ENCODE peak calls at places on chromosomes 13 and 19, in five cellular contexts. One of them, this sample, is unnamed.

GRCh38 chr13:99883805-99884204 is 87.8 kb downstream of the ZIC5 start:
- DNase-seq in GM12878: no peak
- DNase-seq in SK-N-SH: no peak
- DNase-seq in K562: no peak
- DNase-seq in HepG2: no peak
- DNase-seq in this sample: no peak

GRCh38 chr13:80000679-80001509 is 340.0 kb downstream of the SPRY2 start:
- DNase-seq in GM12878: no peak
- DNase-seq in SK-N-SH: no peak
- DNase-seq in K562: no peak
- DNase-seq in HepG2: no peak
- DNase-seq in this sample: no peak

GRCh38 chr19:16216744-16217670 is 19.3 kb downstream of the AP1M1 start:
- DNase-seq in GM12878: no peak
- DNase-seq in SK-N-SH: peak
- DNase-seq in K562: no peak
- DNase-seq in HepG2: no peak
- DNase-seq in this sample: no peak

GRCh38 chr19:18320865-18321728 is 1.8 kb downstream of the LSM4 start:
- DNase-seq in GM12878: no peak
- DNase-seq in SK-N-SH: no peak
- DNase-seq in K562: peak
- DNase-seq in HepG2: no peak
- DNase-seq in this sample: no peak

GRCh38 chr19:51181377-51181912 is 39.3 kb downstream of the SIGLEC7 start:
- DNase-seq in GM12878: no peak
- DNase-seq in SK-N-SH: no peak
- DNase-seq in K562: no peak
- DNase-seq in HepG2: no peak
- DNase-seq in this sample: no peak

GRCh38 chr19:40419066-40419612 is 6.0 kb upstream of the PRX start:
- DNase-seq in GM12878: no peak
- DNase-seq in SK-N-SH: no peak
- DNase-seq in K562: no peak
- DNase-seq in HepG2: no peak
- DNase-seq in this sample: no peak

GRCh38 chr13:39605677-39606320 is 2.8 kb upstream of the LHFPL6 start:
- DNase-seq in GM12878: no peak
- DNase-seq in SK-N-SH: no peak
- DNase-seq in K562: no peak
- DNase-seq in HepG2: no peak
- DNase-seq in this sample: no peak

GRCh38 chr13:77351326-77351725 is 24.4 kb upstream of the MYCBP2 start:
- DNase-seq in GM12878: no peak
- DNase-seq in SK-N-SH: no peak
- DNase-seq in K562: no peak
- DNase-seq in HepG2: no peak
- DNase-seq in this sample: peak

GRCh38 chr13:112343591-112343990 is 32.6 kb upstream of the SPACA7 start:
- DNase-seq in GM12878: no peak
- DNase-seq in SK-N-SH: no peak
- DNase-seq in K562: no peak
- DNase-seq in HepG2: no peak
- DNase-seq in this sample: no peak

GRCh38 chr13:51032831-51033230 is 78.2 kb downstream of the C13orf42 start:
- DNase-seq in GM12878: no peak
- DNase-seq in SK-N-SH: no peak
- DNase-seq in K562: no peak
- DNase-seq in HepG2: no peak
- DNase-seq in this sample: no peak
- TF ChIP-seq REST in GM12878: no peak
- TF ChIP-seq REST in SK-N-SH: no peak
- TF ChIP-seq REST in K562: no peak
- TF ChIP-seq REST in HepG2: no peak
- TF ChIP-seq REST in this sample: no peak

GRCh38 chr19:2964874-2965273 is 12.5 kb upstream of the TLE6 start:
- DNase-seq in GM12878: no peak
- DNase-seq in SK-N-SH: no peak
- DNase-seq in K562: no peak
- DNase-seq in HepG2: no peak
- DNase-seq in this sample: no peak

GRCh38 chr19:2967972-2968371 is 9.4 kb upstream of the TLE6 start:
- DNase-seq in GM12878: no peak
- DNase-seq in SK-N-SH: no peak
- DNase-seq in K562: no peak
- DNase-seq in HepG2: no peak
- DNase-seq in this sample: no peak

GRCh38 chr19:2973229-2973628 is 4.1 kb upstream of the TLE6 start:
- DNase-seq in GM12878: no peak
- DNase-seq in SK-N-SH: no peak
- DNase-seq in K562: no peak
- DNase-seq in HepG2: no peak
- DNase-seq in this sample: no peak

GRCh38 chr19:2970201-2970838 is 7.0 kb upstream of the TLE6 start:
- DNase-seq in GM12878: no peak
- DNase-seq in SK-N-SH: no peak
- DNase-seq in K562: no peak
- DNase-seq in HepG2: no peak
- DNase-seq in this sample: no peak

GRCh38 chr19:2969104-2969504 is 8.3 kb upstream of the TLE6 start:
- DNase-seq in GM12878: no peak
- DNase-seq in SK-N-SH: peak
- DNase-seq in K562: peak
- DNase-seq in HepG2: no peak
- DNase-seq in this sample: no peak
- TF ChIP-seq GABPA in GM12878: no peak
- TF ChIP-seq GABPA in SK-N-SH: no peak
- TF ChIP-seq GABPA in K562: no peak
- TF ChIP-seq GABPA in HepG2: no peak
- TF ChIP-seq GABPA in this sample: no peak

GRCh38 chr13:46097015-46097414 is 7.8 kb downstream of the CPB2 start:
- DNase-seq in GM12878: no peak
- DNase-seq in SK-N-SH: no peak
- DNase-seq in K562: no peak
- DNase-seq in HepG2: no peak
- DNase-seq in this sample: no peak

GRCh38 chr13:46100191-46100877 is 4.5 kb downstream of the CPB2 start:
- DNase-seq in GM12878: no peak
- DNase-seq in SK-N-SH: no peak
- DNase-seq in K562: no peak
- DNase-seq in HepG2: no peak
- DNase-seq in this sample: no peak

GRCh38 chr13:46097663-46098062 is 7.2 kb downstream of the CPB2 start:
- DNase-seq in GM12878: no peak
- DNase-seq in SK-N-SH: no peak
- DNase-seq in K562: no peak
- DNase-seq in HepG2: no peak
- DNase-seq in this sample: no peak

GRCh38 chr13:46089213-46089612 is 15.6 kb downstream of the CPB2 start:
- DNase-seq in GM12878: no peak
- DNase-seq in SK-N-SH: no peak
- DNase-seq in K562: no peak
- DNase-seq in HepG2: no peak
- DNase-seq in this sample: no peak

DNA sequence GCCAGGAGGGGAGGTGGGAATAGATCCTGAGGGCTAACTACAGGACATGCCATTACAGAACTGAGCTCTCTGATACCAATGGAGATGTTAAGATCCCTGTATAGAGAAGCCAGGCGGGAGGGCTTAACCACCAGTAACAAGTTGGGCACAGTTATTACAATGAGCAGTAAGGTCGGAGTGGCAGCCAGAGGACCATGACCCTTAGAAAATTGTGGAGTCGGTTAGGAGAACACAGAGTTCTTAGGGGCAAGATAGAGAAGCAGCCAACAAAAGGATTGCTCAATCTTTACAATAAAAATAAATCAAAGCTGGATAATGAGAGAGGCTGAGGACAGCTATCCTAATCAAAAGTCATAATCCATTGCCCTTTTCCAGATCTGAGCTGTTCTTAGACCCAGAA is 10.4 kb downstream of the CPB2 start:
- DNase-seq in GM12878: no peak
- DNase-seq in SK-N-SH: no peak
- DNase-seq in K562: no peak
- DNase-seq in HepG2: no peak
- DNase-seq in this sample: no peak
- TF ChIP-seq REST in GM12878: no peak
- TF ChIP-seq REST in SK-N-SH: no peak
- TF ChIP-seq REST in K562: no peak
- TF ChIP-seq REST in HepG2: no peak
- TF ChIP-seq REST in this sample: no peak

GRCh38 chr19:46626441-46626840 is 1.6 kb upstream of the PTGIR start:
- DNase-seq in GM12878: no peak
- DNase-seq in SK-N-SH: peak
- DNase-seq in K562: no peak
- DNase-seq in HepG2: no peak
- DNase-seq in this sample: no peak

GRCh38 chr19:46630806-46631205 is 5.2 kb downstream of the GNG8 start:
- DNase-seq in GM12878: no peak
- DNase-seq in SK-N-SH: peak
- DNase-seq in K562: no peak
- DNase-seq in HepG2: no peak
- DNase-seq in this sample: no peak

GRCh38 chr19:46633130-46633529 is 2.9 kb downstream of the GNG8 start:
- DNase-seq in GM12878: no peak
- DNase-seq in SK-N-SH: no peak
- DNase-seq in K562: no peak
- DNase-seq in HepG2: no peak
- DNase-seq in this sample: no peak

GRCh38 chr19:46631481-46631880 is 4.5 kb downstream of the GNG8 start:
- DNase-seq in GM12878: no peak
- DNase-seq in SK-N-SH: no peak
- DNase-seq in K562: no peak
- DNase-seq in HepG2: no peak
- DNase-seq in this sample: no peak

GRCh38 chr19:46629546-46630025 is 4.7 kb upstream of the PTGIR start:
- DNase-seq in GM12878: no peak
- DNase-seq in SK-N-SH: peak
- DNase-seq in K562: no peak
- DNase-seq in HepG2: no peak
- DNase-seq in this sample: no peak
- TF ChIP-seq GABPA in GM12878: no peak
- TF ChIP-seq GABPA in SK-N-SH: no peak
- TF ChIP-seq GABPA in K562: peak
- TF ChIP-seq GABPA in HepG2: no peak
- TF ChIP-seq GABPA in this sample: no peak

GRCh38 chr19:30649149-30649548 is 277.0 kb downstream of the ZNF536 start:
- DNase-seq in GM12878: no peak
- DNase-seq in SK-N-SH: no peak
- DNase-seq in K562: no peak
- DNase-seq in HepG2: no peak
- DNase-seq in this sample: no peak

GRCh38 chr19:30648321-30648720 is 276.1 kb downstream of the ZNF536 start:
- DNase-seq in GM12878: no peak
- DNase-seq in SK-N-SH: peak
- DNase-seq in K562: no peak
- DNase-seq in HepG2: no peak
- DNase-seq in this sample: no peak

GRCh38 chr19:30651691-30652090 is 279.5 kb downstream of the ZNF536 start:
- DNase-seq in GM12878: no peak
- DNase-seq in SK-N-SH: no peak
- DNase-seq in K562: no peak
- DNase-seq in HepG2: no peak
- DNase-seq in this sample: no peak

GRCh38 chr19:30651066-30651465 is 278.9 kb downstream of the ZNF536 start:
- DNase-seq in GM12878: no peak
- DNase-seq in SK-N-SH: no peak
- DNase-seq in K562: no peak
- DNase-seq in HepG2: no peak
- DNase-seq in this sample: no peak

GRCh38 chr19:30649934-30650614 is 277.9 kb downstream of the ZNF536 start:
- DNase-seq in GM12878: peak
- DNase-seq in SK-N-SH: peak
- DNase-seq in K562: peak
- DNase-seq in HepG2: peak
- DNase-seq in this sample: peak
- TF ChIP-seq REST in GM12878: no peak
- TF ChIP-seq REST in SK-N-SH: no peak
- TF ChIP-seq REST in K562: no peak
- TF ChIP-seq REST in HepG2: no peak
- TF ChIP-seq REST in this sample: no peak

GRCh38 chr19:44141191-44142013 is at the start of gene ZNF234:
- DNase-seq in GM12878: peak
- DNase-seq in SK-N-SH: peak
- DNase-seq in K562: peak
- DNase-seq in HepG2: peak
- DNase-seq in this sample: peak
- TF ChIP-seq GABPA in GM12878: peak
- TF ChIP-seq GABPA in SK-N-SH: peak
- TF ChIP-seq GABPA in K562: peak
- TF ChIP-seq GABPA in HepG2: peak
- TF ChIP-seq GABPA in this sample: peak

GRCh38 chr19:45103200-45103624 is 10.2 kb downstream of the PPP1R37 start:
- DNase-seq in GM12878: no peak
- DNase-seq in SK-N-SH: no peak
- DNase-seq in K562: no peak
- DNase-seq in HepG2: no peak
- DNase-seq in this sample: peak

GRCh38 chr19:45101796-45102195 is 8.8 kb downstream of the PPP1R37 start:
- DNase-seq in GM12878: no peak
- DNase-seq in SK-N-SH: no peak
- DNase-seq in K562: no peak
- DNase-seq in HepG2: no peak
- DNase-seq in this sample: no peak

GRCh38 chr19:45102481-45102880 is 9.5 kb downstream of the PPP1R37 start:
- DNase-seq in GM12878: no peak
- DNase-seq in SK-N-SH: no peak
- DNase-seq in K562: no peak
- DNase-seq in HepG2: no peak
- DNase-seq in this sample: no peak

GRCh38 chr19:45104658-45105384 is 11.8 kb downstream of the PPP1R37 start:
- DNase-seq in GM12878: no peak
- DNase-seq in SK-N-SH: no peak
- DNase-seq in K562: no peak
- DNase-seq in HepG2: no peak
- DNase-seq in this sample: no peak

DNA sequence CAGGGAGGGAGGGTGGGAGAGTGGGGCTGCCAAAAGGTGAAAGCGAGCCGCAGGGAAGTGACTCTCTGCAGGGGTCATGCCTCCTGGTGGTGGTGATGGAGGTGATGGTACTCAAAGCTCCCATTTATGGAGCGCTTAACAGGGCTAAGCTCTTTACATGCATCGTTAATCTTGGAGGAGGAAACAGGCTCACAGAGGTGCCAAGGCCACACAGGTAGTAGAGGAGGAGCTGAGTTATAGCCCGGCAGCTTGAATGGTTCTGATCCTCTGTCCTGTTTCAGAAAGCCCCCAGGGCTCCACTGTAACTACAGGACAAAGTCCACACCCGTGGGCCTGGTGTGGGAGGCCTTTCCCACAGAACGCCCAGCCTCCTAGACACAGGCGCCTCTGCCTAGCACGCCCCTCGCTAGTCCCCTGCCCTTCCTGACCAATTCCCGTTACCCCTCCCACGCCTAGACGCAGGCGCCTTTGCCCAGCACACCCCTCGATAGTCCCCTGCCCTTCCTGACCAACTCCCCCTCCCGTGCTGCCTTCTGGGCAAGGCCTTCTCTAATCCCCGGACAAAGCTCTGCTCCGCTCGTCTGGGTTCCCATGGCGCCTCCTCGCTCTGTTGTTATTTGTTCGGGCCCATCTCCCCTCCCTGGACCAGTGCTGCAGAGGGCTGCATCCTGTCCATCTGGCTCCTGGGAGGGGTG is 10.8 kb downstream of the PPP1R37 start:
- DNase-seq in GM12878: no peak
- DNase-seq in SK-N-SH: no peak
- DNase-seq in K562: no peak
- DNase-seq in HepG2: peak
- DNase-seq in this sample: no peak
- TF ChIP-seq REST in GM12878: no peak
- TF ChIP-seq REST in SK-N-SH: no peak
- TF ChIP-seq REST in K562: no peak
- TF ChIP-seq REST in HepG2: no peak
- TF ChIP-seq REST in this sample: no peak